ENCODE peak calls at places on chromosome 12, in four cellular contexts. M, J, L and B are unnamed samples.
A peak's percentile ranks its signal among the peaks of the same experiment; 100 is the strongest.

GRCh38 chr12:13101854-13102375 is 1.6 kb downstream of the GSG1 start:
- DNase-seq in M (peak; percentile 45), L (no peak), J (no peak), B (no peak)

GRCh38 chr12:54379401-54380201 is 4.9 kb downstream of the ZNF385A start:
- DNase-seq in L (peak; percentile 49), M (peak; percentile 83), J (peak; percentile 94), B (peak; percentile 92)

GRCh38 chr12:9940370-9940769 is 8.2 kb upstream of the CLEC2A start:
- DNase-seq in M (peak; percentile 37), L (no peak), J (peak; percentile 4), B (no peak)

GRCh38 chr12:3304436-3305135 is 186.4 kb upstream of the PRMT8 start:
- DNase-seq in J (no peak), L (no peak), M (peak; percentile 84), B (no peak)

GRCh38 chr12:7042847-7043246 is 17.7 kb upstream of the C1S start:
- DNase-seq in J (peak; percentile 32), L (no peak), M (peak; percentile 43), B (no peak)

GRCh38 chr12:62625238-62625637 is 158.6 kb downstream of the MON2 start:
- DNase-seq in J (no peak), L (no peak), M (no peak), B (no peak)

GRCh38 chr12:127964717-127965116 is 302.3 kb upstream of the TMEM132C start:
- DNase-seq in M (no peak), L (no peak), J (no peak), B (no peak)

GRCh38 chr12:46437411-46437810 is 64.8 kb upstream of the SLC38A2 start:
- DNase-seq in L (no peak), M (no peak), J (no peak), B (no peak)

GRCh38 chr12:101567918-101568317 is 26.9 kb upstream of the MYBPC1 start:
- DNase-seq in L (no peak), M (no peak), J (peak; percentile 88), B (no peak)

GRCh38 chr12:25264015-25264582 is 13.4 kb upstream of the KRAS start:
- DNase-seq in M (no peak), J (no peak), L (no peak), B (no peak)

GRCh38 chr12:75526655-75527511 is 15.5 kb upstream of the KRR1 start:
- DNase-seq in L (no peak), M (peak; percentile 70), J (peak; percentile 81), B (no peak)

GRCh38 chr12:106123551-106123991 is 15.2 kb downstream of the NUAK1 start:
- DNase-seq in J (no peak), M (no peak), L (no peak), B (peak; percentile 67)

GRCh38 chr12:549476-550082 is 89.8 kb downstream of the B4GALNT3 start:
- DNase-seq in L (no peak), M (no peak), J (no peak), B (no peak)

GRCh38 chr12:128069359-128069997 is 197.5 kb upstream of the TMEM132C start:
- DNase-seq in M (peak; percentile 11), J (peak; percentile 75), L (no peak), B (no peak)

GRCh38 chr12:27309293-27309994 is 23.2 kb upstream of the BMAL2 start:
- DNase-seq in M (no peak), J (no peak), L (no peak), B (no peak)

GRCh38 chr12:15823360-15824128 is 34.4 kb upstream of the EPS8 start:
- DNase-seq in J (no peak), M (no peak), L (no peak), B (no peak)

GRCh38 chr12:49975370-49975761 is 2.6 kb downstream of the AQP6 start:
- DNase-seq in M (no peak), J (peak; percentile 60), L (no peak), B (no peak)

GRCh38 chr12:122230798-122231197 is 4.9 kb upstream of the DIABLO start:
- DNase-seq in M (no peak), L (no peak), J (no peak), B (no peak)

GRCh38 chr12:112992541-112993398 is 14.5 kb downstream of the OAS2 start:
- DNase-seq in L (no peak), J (peak; percentile 57), M (peak; percentile 77), B (peak; percentile 20)

GRCh38 chr12:71980543-71980942 is 41.9 kb downstream of the TPH2 start:
- DNase-seq in M (no peak), L (no peak), J (no peak), B (no peak)

DNA sequence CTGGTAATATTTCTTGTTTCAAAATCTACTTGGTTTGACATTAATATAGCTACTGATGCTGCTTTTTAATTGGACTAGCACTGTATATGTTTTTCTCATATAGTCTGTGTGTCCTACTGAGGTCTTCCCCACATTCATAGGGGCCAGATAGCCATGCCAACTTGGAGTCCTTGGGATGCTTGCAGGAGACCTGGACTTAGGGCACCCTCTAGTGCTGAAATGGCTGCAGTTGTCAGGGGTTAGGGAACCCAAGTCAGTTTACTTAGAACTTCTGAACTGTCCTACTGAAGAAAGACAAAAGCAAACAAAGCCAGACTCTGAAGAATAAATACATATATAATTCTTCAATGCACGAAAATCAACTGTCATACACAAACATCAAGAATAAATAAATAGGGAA is 279.9 kb upstream of the SYT1 start:
- DNase-seq in J (no peak), L (no peak), M (no peak), B (no peak)
- TF ChIP-seq CTCF in J (peak; percentile 21), L (no peak), M (no peak), B (no peak)

GRCh38 chr12:77064891-77065360 is 443 bp downstream of the E2F7 start:
- DNase-seq in J (no peak), L (no peak), M (no peak), B (no peak)
- H3K27ac ChIP-seq in J (peak overlapping the region; percentile 24), L (peak overlapping the region; percentile 65), M (peak overlapping the region; percentile 35), B (no peak overlapping the region)

DNA sequence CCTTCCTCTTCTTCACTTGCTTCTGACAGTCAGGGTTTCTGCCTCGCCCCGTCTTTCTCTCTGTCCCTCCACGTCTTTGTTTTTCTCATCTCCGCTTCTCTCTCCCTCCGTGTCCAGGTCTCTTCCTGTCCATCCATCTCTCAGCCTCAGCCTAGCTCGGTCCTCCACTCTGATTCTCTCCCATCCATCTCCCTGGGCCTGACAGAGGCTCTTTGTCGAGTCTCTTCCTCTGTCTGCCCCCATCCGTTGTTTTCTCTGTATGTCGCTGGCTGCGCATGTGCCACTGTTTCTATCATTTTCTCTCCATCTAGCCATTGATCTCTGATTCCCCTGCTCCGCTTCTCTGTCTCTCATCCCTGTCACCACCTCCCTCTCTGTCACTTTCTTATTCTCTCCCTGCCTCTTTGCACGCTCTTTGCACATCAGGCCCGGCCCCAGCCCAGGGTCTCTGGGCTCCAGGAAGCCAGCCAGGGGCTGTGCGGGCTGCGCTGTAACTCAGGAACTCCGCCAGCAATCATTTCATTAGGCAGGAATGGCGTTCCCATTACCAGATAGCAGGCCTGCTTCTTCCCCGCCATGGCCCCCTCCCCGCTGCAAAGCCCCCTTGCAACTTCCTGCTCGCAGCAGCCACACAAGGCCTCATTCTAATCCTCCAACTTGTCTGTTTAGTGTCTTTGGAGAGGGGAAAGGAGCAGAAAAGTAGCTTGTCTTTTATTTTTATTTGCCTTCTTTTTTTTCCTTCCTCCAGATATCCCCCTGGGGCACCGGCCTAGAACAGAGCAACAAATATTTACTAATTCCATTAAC is 329.1 kb upstream of the TBX3 start:
- DNase-seq in J (peak; percentile 23), M (no peak), L (no peak), B (peak; percentile 21)
- H3K4me3 ChIP-seq in J (no peak overlapping the region), M (no peak overlapping the region), L (no peak overlapping the region), B (no peak overlapping the region)

DNA sequence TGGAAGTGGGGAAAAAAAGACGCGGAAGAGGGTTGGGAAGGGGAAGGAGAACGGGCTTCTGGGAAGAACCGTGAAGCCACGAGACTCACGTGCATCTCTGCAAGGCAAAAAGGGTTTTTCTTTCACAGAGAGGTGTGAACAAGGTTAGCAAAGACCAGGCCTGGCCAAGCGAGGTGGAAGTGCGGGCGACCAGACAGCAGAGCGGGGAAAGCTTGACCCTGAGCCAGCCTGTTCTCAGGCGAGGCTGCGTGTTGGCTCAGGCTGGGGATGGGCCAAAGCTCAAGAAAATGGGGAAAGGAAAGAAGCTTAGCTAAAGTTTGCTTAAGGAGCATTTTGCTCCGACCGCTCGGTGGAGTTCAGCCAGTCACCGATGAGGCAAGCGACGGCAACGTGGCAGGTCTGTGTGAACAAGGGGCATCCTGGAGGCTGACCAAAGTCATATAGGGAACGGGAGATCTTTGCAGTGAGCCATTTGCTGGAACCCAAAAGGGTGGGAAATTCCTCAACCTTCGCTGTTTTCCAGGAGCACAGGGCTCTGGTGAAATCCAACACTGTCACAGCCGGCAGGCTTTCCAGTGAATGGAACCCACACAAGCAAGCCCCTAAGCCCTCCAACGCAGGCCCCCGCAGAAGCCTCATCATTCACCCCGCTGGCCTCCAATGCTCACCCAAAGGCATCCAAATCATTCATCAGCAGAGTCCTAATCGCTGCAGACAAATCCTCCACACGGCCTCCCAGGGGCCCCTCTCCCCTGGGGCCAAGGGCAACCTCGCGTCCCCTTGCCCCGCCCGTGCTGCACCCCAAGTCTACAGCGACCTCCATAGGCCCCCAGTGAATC is 793 bp downstream of the ZNF605 start:
- DNase-seq in M (peak; percentile 60), L (no peak), J (peak; percentile 45), B (peak; percentile 26)
- TF ChIP-seq CTCF in M (no peak), L (no peak), J (no peak), B (no peak)

DNA sequence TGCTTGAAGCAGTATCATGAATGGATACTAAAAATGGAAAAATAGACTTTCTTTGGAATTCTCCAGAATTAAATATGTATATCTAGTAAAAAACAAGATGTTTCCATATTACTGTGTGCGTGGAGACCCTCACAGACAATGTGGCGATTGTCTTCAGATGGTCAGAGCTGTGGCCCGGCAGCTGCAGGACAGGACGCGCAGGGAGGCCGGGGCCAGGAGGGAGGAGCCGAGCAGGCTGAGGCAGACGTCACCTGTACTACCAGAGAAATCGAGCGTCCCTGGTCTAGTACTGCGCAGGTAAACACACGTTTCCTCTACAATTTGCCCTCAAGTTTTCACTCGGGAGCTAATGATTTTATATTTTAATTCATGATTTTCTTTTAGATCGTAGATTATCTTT is 22.8 kb downstream of the DDX51 start:
- DNase-seq in M (no peak), L (no peak), J (no peak), B (no peak)
- H3K27ac ChIP-seq in M (no peak overlapping the region), L (no peak overlapping the region), J (no peak overlapping the region), B (no peak overlapping the region)

GRCh38 chr12:8088574-8088973 is 6.5 kb downstream of the NECAP1 start:
- DNase-seq in L (no peak), J (no peak), M (no peak), B (no peak)
- H3K4me3 ChIP-seq in L (no peak overlapping the region), J (no peak overlapping the region), M (no peak overlapping the region), B (no peak overlapping the region)